ENCODE peak calls at places on chromosome 21, in six cellular contexts. E is activated CD4-positive, alpha-beta T cell treated with anti-CD3 and anti-CD28 coated beads, Interleukin-2, amount 10 ng/mL, durations not matched to agents 7 days and 5 days; H is OCI-LY7; Q is EL; J is NCI-H524; Z is NCI-H2081. V is an unnamed sample.

GRCh38 chr21:10272216-10272615 is 249.2 kb upstream of the TPTE start:
- DNase-seq in H (no peak), E (peak), J (no peak), Q (peak), Z (no peak), V (no peak)

GRCh38 chr21:38503588-38503987 is 5.3 kb upstream of the ERG start:
- DNase-seq in J (no peak), Z (no peak), Q (peak), H (no peak), E (no peak), V (no peak)

GRCh38 chr21:39364949-39365348 is 16.1 kb upstream of the HMGN1 start:
- DNase-seq in Q (no peak), H (no peak), J (no peak), Z (no peak), E (no peak), V (no peak)

GRCh38 chr21:46117586-46118304 is 19.8 kb downstream of the COL6A2 start:
- DNase-seq in H (no peak), J (no peak), Q (no peak), Z (no peak), E (no peak), V (peak)

GRCh38 chr21:45056505-45056904 is 17.9 kb upstream of the ADARB1 start:
- DNase-seq in H (no peak), Z (no peak), Q (no peak), E (no peak), J (no peak), V (no peak)

GRCh38 chr21:38268859-38269566 is 12.2 kb downstream of the KCNJ15 start:
- DNase-seq in Z (no peak), Q (no peak), E (no peak), J (no peak), H (no peak), V (no peak)

GRCh38 chr21:25126564-25126963 is 480.7 kb downstream of the MRPL39 start:
- DNase-seq in H (no peak), Z (no peak), J (no peak), Q (no peak), E (no peak), V (no peak)

GRCh38 chr21:44883250-44883649 is 9.8 kb upstream of the PTTG1IP start:
- DNase-seq in E (no peak), J (no peak), Q (no peak), H (no peak), Z (no peak), V (no peak)

GRCh38 chr21:37074195-37074510 is 1.1 kb downstream of the TTC3 start:
- DNase-seq in Q (peak), E (no peak), Z (peak), J (peak), H (no peak), V (no peak)

GRCh38 chr21:38448619-38449186 is 49.6 kb downstream of the ERG start:
- DNase-seq in J (no peak), Q (no peak), H (no peak), Z (no peak), E (no peak), V (no peak)

GRCh38 chr21:35084869-35085268 is 35.8 kb upstream of the RUNX1 start:
- DNase-seq in Q (peak), J (no peak), Z (no peak), H (no peak), E (no peak), V (no peak)

GRCh38 chr21:45818904-45819285 is 162.7 kb upstream of the COL6A1 start:
- DNase-seq in Z (no peak), Q (peak), E (peak), J (peak), H (no peak), V (peak)

GRCh38 chr21:38181101-38181500 is 75.7 kb upstream of the KCNJ15 start:
- DNase-seq in Z (no peak), H (no peak), Q (peak), E (no peak), J (no peak), V (no peak)

GRCh38 chr21:46377789-46378188 is 53.8 kb downstream of the PCNT start:
- DNase-seq in J (no peak), Q (no peak), Z (no peak), E (no peak), H (no peak), V (no peak)

GRCh38 chr21:30044447-30045064 is 104.8 kb upstream of the GRIK1 start:
- DNase-seq in Z (peak), J (peak), H (peak), E (peak), Q (no peak), V (no peak)

GRCh38 chr21:33866851-33867250 is 48.8 kb downstream of the ATP5PO start:
- DNase-seq in Z (no peak), H (no peak), J (no peak), E (no peak), Q (peak), V (no peak)

GRCh38 chr21:41768371-41769042 is 1.7 kb upstream of the RIPK4 start:
- DNase-seq in Q (peak), H (peak), Z (peak), J (peak), E (peak), V (no peak)

GRCh38 chr21:34933609-34934345 is 115.3 kb downstream of the RUNX1 start:
- DNase-seq in Q (no peak), E (peak), Z (no peak), J (no peak), H (no peak), V (no peak)

GRCh38 chr21:38733973-38734546 is 71.7 kb upstream of the ETS2 start:
- DNase-seq in Z (peak), Q (peak), J (peak), E (peak), H (peak), V (peak)